ENCODE peak calls at places on chromosomes 16 and 17, in five cellular contexts. M is left lobe of liver, X is HEK293T, P is left cardiac atrium, D is right lobe of liver. R is an unnamed sample.

GRCh38 chr16:47725188-47725695 is 264.1 kb downstream of the PHKB start:
- DNase-seq in D (no peak), P (no peak), M (no peak), X (no peak), R (no peak)

GRCh38 chr17:20291076-20291475 is 176.3 kb downstream of the LGALS9B start:
- DNase-seq in P (no peak), X (no peak), D (no peak), M (no peak), R (no peak)

GRCh38 chr16:46884513-46885293 is 541 bp downstream of the GPT2 start:
- DNase-seq in M (no peak), X (peak; percentile 38), P (no peak), D (no peak), R (peak; percentile 78)

GRCh38 chr17:19904924-19905323 is 37.2 kb upstream of the ULK2 start:
- DNase-seq in P (peak; percentile 42), M (peak; percentile 52), D (peak; percentile 75), X (no peak), R (no peak)

GRCh38 chr17:80843741-80844156 is 147.9 kb upstream of the CHMP6 start:
- DNase-seq in P (no peak), D (peak; percentile 30), M (no peak), X (no peak), R (no peak)

GRCh38 chr17:21036361-21036881 is 6.4 kb downstream of the USP22 start:
- DNase-seq in X (no peak), D (no peak), M (no peak), P (no peak), R (no peak)

GRCh38 chr16:85521737-85522042 is 91.4 kb upstream of the GSE1 start:
- DNase-seq in D (no peak), P (no peak), M (no peak), X (no peak), R (no peak)

GRCh38 chr17:38742431-38743308 is 5.5 kb downstream of the PCGF2 start:
- DNase-seq in X (no peak), P (no peak), M (no peak), D (peak; percentile 52), R (peak; percentile 61)

GRCh38 chr17:42459256-42459982 is 741 bp downstream of the ATP6V0A1 start:
- DNase-seq in D (peak; percentile 66), P (peak; percentile 56), X (peak; percentile 52), M (peak; percentile 55), R (peak; percentile 29)

GRCh38 chr16:48963901-48964615 is 317.6 kb downstream of the CBLN1 start:
- DNase-seq in X (no peak), D (no peak), P (no peak), M (no peak), R (no peak)

GRCh38 chr17:8630802-8631553 is 453 bp upstream of the MYH10 start:
- DNase-seq in M (peak; percentile 99), D (peak; percentile 99), X (peak; percentile 98), P (peak; percentile 99), R (peak; percentile 99)

GRCh38 chr17:4748687-4749086 is 9.0 kb upstream of the CXCL16 start:
- DNase-seq in P (no peak), X (no peak), D (no peak), M (no peak), R (no peak)

GRCh38 chr17:8015957-8016631 is 13.7 kb downstream of the GUCY2D start:
- DNase-seq in X (peak; percentile 37), D (no peak), P (no peak), M (peak; percentile 54), R (peak; percentile 42)

GRCh38 chr17:49899588-49899987 is 51.7 kb upstream of the TAC4 start:
- DNase-seq in P (no peak), D (no peak), X (no peak), M (no peak), R (no peak)

GRCh38 chr17:3559270-3559645 is 1.6 kb upstream of the TRPV3 start:
- DNase-seq in P (no peak), X (no peak), D (no peak), M (no peak), R (no peak)

GRCh38 chr17:34163123-34163522 is 92.0 kb upstream of the CCL2 start:
- DNase-seq in D (no peak), P (no peak), M (no peak), X (no peak), R (no peak)

GRCh38 chr17:8290043-8290442 is 1.6 kb downstream of the RANGRF start:
- DNase-seq in X (no peak), D (no peak), P (no peak), M (no peak), R (no peak)

GRCh38 chr17:42221886-42222745 is 27.8 kb upstream of the GHDC start:
- DNase-seq in M (no peak), X (peak; percentile 70), P (no peak), D (no peak), R (no peak)

GRCh38 chr17:33451221-33451620 is 158.1 kb upstream of the ASIC2 start:
- DNase-seq in P (no peak), X (no peak), D (no peak), M (no peak), R (no peak)

GRCh38 chr17:77282524-77283515 is 142.1 kb downstream of the SEC14L1 start:
- DNase-seq in X (no peak), M (peak; percentile 55), D (peak; percentile 70), P (no peak), R (peak; percentile 44)

GRCh38 chr17:76734080-76734840 is 2.9 kb downstream of the SRSF2 start:
- DNase-seq in D (no peak), M (no peak), X (no peak), P (no peak), R (no peak)

GRCh38 chr16:66703359-66704215 is 7.0 kb upstream of the CMTM4 start:
- DNase-seq in P (no peak), M (no peak), X (no peak), D (no peak), R (no peak)

GRCh38 chr17:44191941-44192496 is 5.2 kb downstream of the TMUB2 start:
- DNase-seq in X (no peak), M (no peak), D (no peak), P (no peak), R (no peak)

GRCh38 chr17:13002761-13003453 is 14.9 kb downstream of the ELAC2 start:
- DNase-seq in X (peak; percentile 69), M (peak; percentile 73), P (peak; percentile 88), D (peak; percentile 67), R (peak; percentile 41)

GRCh38 chr17:34314279-34314678 is 5.0 kb upstream of the CCL8 start:
- DNase-seq in P (peak; percentile 26), M (no peak), D (no peak), X (no peak), R (no peak)

GRCh38 chr16:70523621-70524405 is at the start of gene SF3B3:
- DNase-seq in P (peak; percentile 75), D (peak; percentile 75), M (peak; percentile 74), X (peak; percentile 57), R (peak; percentile 58)

GRCh38 chr17:49496183-49496865 is 1.2 kb downstream of the NGFR start:
- DNase-seq in D (peak; percentile 74), X (peak; percentile 87), M (peak; percentile 69), P (peak; percentile 86), R (peak; percentile 67)

GRCh38 chr16:11079657-11080187 is 135.4 kb downstream of the CLEC16A start:
- DNase-seq in D (no peak), X (no peak), P (no peak), M (no peak), R (no peak)

GRCh38 chr17:65750678-65751077 is 189.2 kb upstream of the AXIN2 start:
- DNase-seq in P (peak; percentile 77), D (peak; percentile 87), M (peak; percentile 85), X (no peak), R (peak; percentile 80)

R was measured in pancreas.